ENCODE peak calls at places on chromosomes 4 and X, in seven cellular contexts. J, Y, A, L, G, C and W are unnamed samples.

GRCh38 chr4:99336553-99336952 is 15.4 kb upstream of the ADH1B start:
- DNase-seq in C (no peak), G (no peak), L (no peak), A (no peak), Y (no peak), J (no peak), W (no peak)

GRCh38 chr4:112358415-112358814 is 61.2 kb downstream of the ALPK1 start:
- DNase-seq in G (no peak), A (no peak), C (no peak), L (no peak), Y (no peak), J (no peak), W (no peak)

GRCh38 chr4:176805155-176805554 is 12.4 kb upstream of the VEGFC start:
- DNase-seq in C (no peak), J (peak), A (no peak), L (no peak), G (no peak), Y (no peak), W (no peak)

GRCh38 chrX:118564498-118564897 is 68.9 kb downstream of the DOCK11 start:
- DNase-seq in J (no peak), L (no peak), C (no peak), A (no peak), Y (no peak), G (no peak), W (no peak)

GRCh38 chr4:83151645-83152044 is 37.1 kb upstream of the PLAC8 start:
- DNase-seq in Y (no peak), A (no peak), L (no peak), J (peak), C (no peak), G (no peak), W (no peak)

GRCh38 chr4:140359571-140360427 is 13.6 kb upstream of the SCOC start:
- DNase-seq in C (peak), L (peak), G (peak), Y (peak), A (peak), J (peak), W (peak)

GRCh38 chr4:109214622-109215350 is 87.7 kb downstream of the COL25A1 start:
- DNase-seq in C (no peak), Y (no peak), J (no peak), L (no peak), G (no peak), A (no peak), W (no peak)

GRCh38 chrX:10524578-10524977 is 95.8 kb downstream of the MID1 start:
- DNase-seq in L (no peak), C (no peak), J (no peak), A (no peak), G (no peak), Y (no peak), W (no peak)

GRCh38 chr4:135508006-135508714 is 1306.6 kb upstream of the PABPC4L start:
- DNase-seq in G (no peak), A (peak), Y (no peak), C (peak), L (no peak), J (peak), W (no peak)

GRCh38 chrX:38986586-38986985 is 185.3 kb downstream of the MID1IP1 start:
- DNase-seq in Y (no peak), J (no peak), G (no peak), L (no peak), A (no peak), C (no peak), W (no peak)

GRCh38 chrX:38061335-38061734 is 55.0 kb downstream of the SYTL5 start:
- DNase-seq in L (no peak), A (no peak), C (peak), Y (no peak), J (peak), G (no peak), W (no peak)

GRCh38 chrX:114626323-114626722 is 42.4 kb downstream of the HTR2C start:
- DNase-seq in Y (no peak), L (no peak), G (no peak), C (no peak), J (peak), A (peak), W (peak)

GRCh38 chr4:140049024-140049923 is 104.7 kb downstream of the MAML3 start:
- DNase-seq in C (no peak), A (peak), Y (peak), G (peak), J (peak), L (peak), W (peak)

GRCh38 chrX:76148753-76149152 is 24.1 kb upstream of the PBDC1 start:
- DNase-seq in Y (peak), J (peak), G (peak), L (peak), C (no peak), A (no peak), W (peak)

GRCh38 chr4:125317526-125317880 is 2.7 kb downstream of the FAT4 start:
- DNase-seq in G (no peak), L (peak), Y (no peak), C (no peak), J (peak), A (peak), W (peak)

GRCh38 chrX:40172169-40172979 is 74.6 kb upstream of the BCOR start:
- DNase-seq in G (no peak), A (no peak), L (peak), J (peak), C (no peak), Y (peak), W (peak)

GRCh38 chrX:20441123-20441522 is 174.4 kb upstream of the RPS6KA3 start:
- DNase-seq in Y (no peak), J (no peak), C (no peak), G (no peak), A (no peak), L (no peak), W (no peak)

GRCh38 chr4:83862471-83862870 is 326.6 kb downstream of the GPAT3 start:
- DNase-seq in A (no peak), L (no peak), C (no peak), J (no peak), Y (no peak), G (no peak), W (no peak)

GRCh38 chr4:181030961-181031360 is 1212.2 kb upstream of the TENM3 start:
- DNase-seq in G (no peak), J (no peak), Y (no peak), A (no peak), L (no peak), C (no peak), W (no peak)

GRCh38 chr4:6783111-6783981 is 819 bp downstream of the KIAA0232 start:
- DNase-seq in J (peak), C (peak), G (peak), Y (peak), L (peak), A (peak), W (peak)

GRCh38 chr4:6781113-6781512 is 1.4 kb upstream of the KIAA0232 start:
- DNase-seq in C (no peak), L (no peak), A (no peak), Y (no peak), J (no peak), G (no peak), W (no peak)

GRCh38 chr4:6781561-6781960 is 966 bp upstream of the KIAA0232 start:
- DNase-seq in J (no peak), G (no peak), C (no peak), A (no peak), L (no peak), Y (no peak), W (no peak)

GRCh38 chr4:6782846-6783110 is 251 bp downstream of the KIAA0232 start:
- DNase-seq in J (no peak), A (peak), L (no peak), Y (no peak), G (no peak), C (no peak), W (no peak)

GRCh38 chr4:6782147-6782845 is at the start of gene KIAA0232:
- DNase-seq in G (peak), A (peak), Y (peak), J (peak), L (peak), C (peak), W (peak)
- TF ChIP-seq POLR2A in G (peak), A (peak), Y (peak), J (peak), L (peak), C (peak), W (peak)

DNA sequence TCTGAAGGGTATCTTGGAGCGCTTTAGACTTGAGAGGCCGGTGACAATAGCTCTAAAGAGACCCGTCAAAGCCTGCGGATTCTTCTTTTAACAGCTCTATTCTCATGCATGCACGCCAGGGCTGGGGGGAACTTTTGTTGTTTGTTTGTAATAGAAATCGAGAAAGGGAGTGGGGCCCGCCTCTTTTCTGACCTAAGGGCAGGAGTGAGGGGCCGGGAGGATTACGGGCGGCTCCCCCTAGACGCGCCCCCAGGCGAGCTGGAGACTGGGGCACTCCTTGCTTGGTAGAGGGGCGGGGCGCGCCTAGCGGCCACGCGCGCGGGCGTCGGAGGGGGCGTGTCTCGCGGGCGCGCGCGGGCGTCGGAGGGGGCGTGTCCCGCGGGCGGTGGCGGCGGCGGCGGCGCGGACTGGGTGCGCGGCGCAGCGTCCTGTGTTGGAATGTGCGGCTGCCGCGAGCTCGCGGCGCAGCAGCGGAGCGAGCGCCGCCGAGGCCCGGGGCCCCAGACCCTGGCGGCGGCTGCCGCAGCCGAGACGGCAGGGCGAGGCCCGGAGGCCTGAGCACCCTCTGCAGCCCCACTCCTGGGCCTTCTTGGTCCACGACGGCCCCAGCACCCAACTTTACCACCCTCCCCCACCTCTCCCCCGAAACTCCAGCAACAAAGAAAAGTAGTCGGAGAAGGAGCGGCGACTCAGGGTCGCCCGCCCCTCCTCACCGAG is at the start of gene REST:
- DNase-seq in Y (peak), L (peak), A (peak), G (peak), J (peak), C (no peak), W (peak)
- TF ChIP-seq POLR2A in Y (peak), L (peak), A (peak), G (peak), J (peak), C (no peak), W (peak)

GRCh38 chr4:24574256-24574655 is 10.1 kb downstream of the DHX15 start:
- DNase-seq in L (no peak), G (no peak), J (no peak), A (no peak), Y (no peak), C (no peak), W (no peak)

GRCh38 chr4:24570172-24570571 is 14.2 kb downstream of the DHX15 start:
- DNase-seq in G (no peak), A (no peak), L (no peak), J (no peak), Y (no peak), C (no peak), W (no peak)

GRCh38 chr4:24576276-24576675 is 8.1 kb downstream of the DHX15 start:
- DNase-seq in A (no peak), G (no peak), Y (no peak), C (no peak), L (no peak), J (no peak), W (no peak)

GRCh38 chr4:24570574-24571236 is 13.6 kb downstream of the DHX15 start:
- DNase-seq in L (no peak), A (no peak), J (no peak), C (no peak), Y (no peak), G (no peak), W (no peak)

GRCh38 chr4:24573582-24573981 is 10.8 kb downstream of the DHX15 start:
- DNase-seq in L (no peak), C (no peak), G (no peak), Y (no peak), J (no peak), A (no peak), W (no peak)
- TF ChIP-seq POLR2A in L (no peak), C (no peak), G (no peak), Y (no peak), J (no peak), A (no peak), W (no peak)

DNA sequence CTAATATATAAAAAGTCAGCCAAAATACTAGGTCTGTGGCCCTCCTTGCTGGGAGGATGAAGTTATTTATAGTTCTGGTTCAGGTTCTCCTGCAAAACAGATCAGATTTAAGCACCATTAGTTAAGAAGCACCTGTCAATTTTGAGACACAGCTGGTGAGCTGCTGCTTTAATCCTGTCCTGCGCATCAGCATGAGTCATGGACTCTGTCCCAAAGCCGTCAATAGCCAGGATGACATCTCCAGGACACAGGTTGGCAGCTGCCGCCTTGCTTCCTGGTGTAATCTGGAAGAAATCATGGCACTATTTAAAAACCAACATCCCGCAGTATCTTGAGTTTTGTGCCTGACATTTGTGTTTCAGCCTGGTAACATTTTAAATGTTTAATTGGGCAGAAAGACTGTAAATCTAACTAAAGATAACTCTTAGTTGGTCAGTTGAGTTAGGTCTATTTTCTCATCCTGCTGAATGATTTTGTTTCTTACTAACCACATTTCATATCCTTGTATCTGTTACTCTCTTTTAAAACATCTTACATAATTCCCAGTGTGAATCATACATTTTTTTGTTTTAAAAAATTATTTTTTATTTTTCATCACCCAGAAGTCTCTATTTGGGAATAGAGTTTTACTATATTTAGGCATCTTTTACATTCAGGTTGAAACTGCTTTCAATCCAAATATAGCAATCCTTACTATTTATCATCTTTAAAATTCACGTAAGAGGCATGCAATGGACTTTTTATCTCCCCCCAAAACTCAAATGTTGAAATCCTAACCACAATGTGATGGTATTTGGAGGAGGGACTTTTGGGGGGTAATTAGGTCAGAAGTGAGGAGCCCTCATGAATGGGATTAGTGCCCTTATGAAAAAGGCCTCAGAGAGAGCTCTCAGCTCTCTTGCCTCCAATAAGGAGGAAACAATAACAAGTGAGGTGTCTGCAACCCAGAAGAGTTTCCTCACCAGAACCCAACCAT is 10.1 kb downstream of the PDLIM3 start:
- DNase-seq in L (no peak), Y (no peak), C (no peak), G (no peak), J (no peak), A (no peak), W (no peak)
- TF ChIP-seq POLR2A in L (no peak), Y (no peak), C (no peak), G (no peak), J (no peak), A (no peak), W (no peak)

DNA sequence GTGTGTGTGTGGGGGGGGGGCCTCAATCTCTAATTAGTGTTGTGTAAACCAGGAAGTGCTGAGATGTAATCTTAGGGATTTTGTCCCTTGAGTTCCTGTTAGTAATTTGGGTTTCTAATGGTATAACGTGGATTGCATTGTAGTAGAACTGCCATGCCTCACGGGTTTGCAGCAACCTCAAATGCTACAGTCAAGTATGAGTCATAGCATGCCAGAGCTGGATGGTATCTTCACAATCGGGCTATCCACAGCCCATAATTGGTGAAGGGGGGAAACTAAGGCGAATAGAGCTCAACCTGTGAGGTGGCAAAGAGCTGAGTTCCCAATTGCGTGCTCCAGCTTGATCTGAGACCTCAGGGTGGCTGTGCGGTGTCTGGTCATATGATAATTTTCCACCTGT is 2.2 kb upstream of the FMR1NB start:
- DNase-seq in J (peak), A (no peak), Y (no peak), L (no peak), G (no peak), C (no peak), W (no peak)
- TF ChIP-seq POLR2A in J (no peak), A (no peak), Y (no peak), L (no peak), G (no peak), C (no peak), W (no peak)

GRCh38 chr4:184825394-184826314 is at the start of gene ACSL1:
- DNase-seq in Y (peak), A (peak), G (peak), J (peak), C (no peak), L (peak), W (peak)
- TF ChIP-seq POLR2A in Y (peak), A (peak), G (no peak), J (peak), C (peak), L (peak), W (peak)

GRCh38 chr4:21780158-21780557 is 168.4 kb downstream of the KCNIP4 start:
- DNase-seq in Y (no peak), C (no peak), G (no peak), A (no peak), L (no peak), J (no peak), W (no peak)

GRCh38 chr4:21775703-21776102 is 172.9 kb downstream of the KCNIP4 start:
- DNase-seq in L (no peak), A (no peak), Y (no peak), C (no peak), G (no peak), J (no peak), W (no peak)

DNA sequence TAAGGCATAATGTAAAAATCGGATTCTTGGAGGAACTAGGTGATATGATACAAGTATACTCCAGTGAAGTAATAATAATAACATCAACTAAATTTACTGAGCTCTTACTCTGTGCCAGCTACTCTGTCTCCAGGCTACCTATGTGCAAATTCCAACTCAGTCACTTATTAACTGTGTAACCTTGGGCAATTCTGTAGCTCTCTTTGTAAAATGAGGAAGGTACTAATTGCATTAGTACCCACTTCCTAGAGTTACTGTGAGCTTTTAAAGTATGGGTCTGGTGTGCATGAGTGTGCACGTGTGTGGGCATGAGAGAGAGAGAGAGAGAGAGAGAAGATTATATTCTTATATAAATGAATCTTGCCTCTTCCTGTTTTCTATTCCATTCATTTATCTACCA is 169.9 kb downstream of the KCNIP4 start:
- DNase-seq in G (no peak), A (no peak), Y (no peak), C (no peak), L (no peak), J (no peak), W (no peak)
- TF ChIP-seq POLR2A in G (no peak), A (no peak), Y (no peak), C (no peak), L (no peak), J (no peak), W (no peak)